ENCODE peak calls at places on chromosome 9, in seven cellular contexts. O is HepG2, Q is sigmoid colon, G is stomach, F is SK-N-SH, U is H1, V is transverse colon. M is an unnamed sample.

GRCh38 chr9:77161966-77162365 is 15.4 kb upstream of the VPS13A start:
- DNase-seq in Q (no peak), G (no peak), V (no peak), F (no peak), O (no peak), U (no peak), M (no peak)

GRCh38 chr9:131739988-131740648 is at the start of gene RAPGEF1:
- DNase-seq in V (peak), Q (peak), G (peak), F (peak), O (no peak), U (peak), M (no peak)

GRCh38 chr9:75200892-75201470 is 112.7 kb downstream of the OSTF1 start:
- DNase-seq in F (peak), O (peak), U (no peak), V (no peak), G (no peak), Q (no peak), M (no peak)

GRCh38 chr9:136326061-136326776 is 1.1 kb upstream of the GPSM1 start:
- DNase-seq in Q (no peak), O (no peak), U (peak), V (no peak), F (peak), G (no peak), M (no peak)

GRCh38 chr9:134839441-134840125 is 41.0 kb upstream of the FCN2 start:
- DNase-seq in F (peak), U (peak), Q (no peak), V (no peak), G (no peak), O (no peak), M (no peak)

GRCh38 chr9:107242073-107243063 is 40.7 kb upstream of the RAD23B start:
- DNase-seq in U (no peak), V (no peak), Q (no peak), G (no peak), O (no peak), F (no peak), M (no peak)

GRCh38 chr9:132769895-132770774 is 99.9 kb downstream of the GTF3C4 start:
- DNase-seq in Q (peak), O (peak), G (peak), F (no peak), U (peak), V (peak), M (no peak)

GRCh38 chr9:124216474-124217176 is 41.1 kb upstream of the NEK6 start:
- DNase-seq in Q (peak), O (no peak), V (peak), U (no peak), F (no peak), G (peak), M (peak)

GRCh38 chr9:5971740-5972139 is 43.7 kb downstream of the RANBP6 start:
- DNase-seq in V (no peak), U (no peak), O (no peak), Q (no peak), F (no peak), G (no peak), M (no peak)

GRCh38 chr9:137550241-137550621 is at the start of gene PNPLA7:
- DNase-seq in G (peak), F (peak), O (peak), V (peak), U (peak), Q (peak), M (peak)

GRCh38 chr9:17470015-17470414 is 108.9 kb upstream of the SH3GL2 start:
- DNase-seq in Q (no peak), U (no peak), G (no peak), F (no peak), O (no peak), V (no peak), M (no peak)

GRCh38 chr9:77946969-77947368 is 84.6 kb downstream of the GNAQ start:
- DNase-seq in V (peak), Q (no peak), U (no peak), G (peak), O (no peak), F (no peak), M (no peak)

GRCh38 chr9:31519826-31520225 is 864.6 kb upstream of the ACO1 start:
- DNase-seq in F (no peak), U (no peak), Q (no peak), G (no peak), V (no peak), O (no peak), M (no peak)

GRCh38 chr9:70465904-70466303 is 51.4 kb upstream of the KLF9 start:
- DNase-seq in Q (no peak), U (no peak), V (no peak), O (no peak), G (no peak), F (no peak), M (no peak)

GRCh38 chr9:88218721-88219120 is 80.4 kb upstream of the SPATA31C2 start:
- DNase-seq in F (no peak), V (no peak), Q (no peak), U (no peak), O (no peak), G (no peak), M (no peak)

GRCh38 chr9:18018241-18018640 is 439.4 kb downstream of the SH3GL2 start:
- DNase-seq in U (no peak), O (no peak), F (no peak), Q (no peak), V (no peak), G (no peak), M (no peak)

GRCh38 chr9:18330736-18331335 is 143.1 kb upstream of the ADAMTSL1 start:
- DNase-seq in V (no peak), G (no peak), U (no peak), O (no peak), Q (no peak), F (no peak), M (no peak)

GRCh38 chr9:87076825-87077224 is 129.5 kb upstream of the GAS1 start:
- DNase-seq in Q (no peak), F (no peak), U (no peak), O (no peak), G (no peak), V (no peak), M (no peak)

GRCh38 chr9:116073826-116074225 is 79.8 kb upstream of the PAPPA start:
- DNase-seq in V (no peak), F (no peak), O (no peak), Q (no peak), G (no peak), U (no peak), M (no peak)

GRCh38 chr9:71734953-71735352 is 33.4 kb downstream of the CEMIP2 start:
- DNase-seq in O (no peak), V (no peak), F (no peak), U (no peak), G (no peak), Q (no peak), M (no peak)

GRCh38 chr9:99105152-99106043 is 485 bp downstream of the TGFBR1 start:
- DNase-seq in U (peak), F (peak), V (peak), G (peak), O (peak), Q (peak), M (peak)

GRCh38 chr9:136520053-136520540 is 25.8 kb downstream of the NOTCH1 start:
- DNase-seq in F (no peak), Q (no peak), U (no peak), G (no peak), O (peak), V (peak), M (no peak)

GRCh38 chr9:85182381-85182780 is 512.9 kb downstream of the NTRK2 start:
- DNase-seq in G (no peak), V (no peak), F (no peak), Q (no peak), O (no peak), U (no peak), M (no peak)

GRCh38 chr9:113541019-113541900 is 77.7 kb downstream of the RGS3 start:
- DNase-seq in F (peak), U (peak), Q (peak), V (peak), O (peak), G (peak), M (no peak)

GRCh38 chr9:117415584-117415937 is 704 bp upstream of the ASTN2 start:
- DNase-seq in Q (no peak), O (no peak), U (peak), G (no peak), V (no peak), F (peak), M (no peak)

GRCh38 chr9:83800236-83801033 is 17.1 kb downstream of the GKAP1 start:
- DNase-seq in Q (no peak), U (no peak), F (no peak), O (no peak), G (no peak), V (no peak), M (no peak)

GRCh38 chr9:76687861-76688374 is 76.3 kb upstream of the PCA3 start:
- DNase-seq in Q (no peak), O (no peak), F (no peak), G (peak), U (peak), V (no peak), M (no peak)

GRCh38 chr9:35311891-35312639 is 150.3 kb downstream of the UNC13B start:
- DNase-seq in G (no peak), U (no peak), V (no peak), O (no peak), F (no peak), Q (no peak), M (no peak)

GRCh38 chr9:77375956-77376532 is 198.7 kb downstream of the VPS13A start:
- DNase-seq in U (no peak), Q (no peak), O (no peak), G (no peak), F (no peak), V (no peak), M (no peak)

GRCh38 chr9:16100596-16101091 is 547.8 kb downstream of the CCDC171 start:
- DNase-seq in O (no peak), V (peak), G (no peak), Q (peak), U (peak), F (no peak), M (no peak)

GRCh38 chr9:93161801-93162635 is 21.9 kb upstream of the WNK2 start:
- DNase-seq in V (no peak), F (no peak), O (no peak), U (no peak), Q (no peak), G (no peak), M (no peak)

GRCh38 chr9:93134018-93134739 is at the start of gene NINJ1:
- DNase-seq in U (peak), F (peak), O (peak), Q (peak), G (peak), V (peak), M (peak)

GRCh38 chr9:7976167-7976755 is 176.7 kb upstream of the DMAC1 start:
- DNase-seq in V (peak), F (no peak), Q (no peak), O (no peak), U (no peak), G (no peak), M (no peak)

GRCh38 chr9:117205806-117206205 is 209.1 kb downstream of the ASTN2 start:
- DNase-seq in U (no peak), O (no peak), Q (no peak), G (no peak), F (no peak), V (no peak), M (no peak)

GRCh38 chr9:34510032-34510431 is 12.8 kb downstream of the ENHO start:
- DNase-seq in G (no peak), Q (peak), U (no peak), O (no peak), F (no peak), V (no peak), M (no peak)

GRCh38 chr9:14127656-14128055 is 186.3 kb downstream of the NFIB start:
- DNase-seq in U (no peak), V (no peak), G (no peak), Q (no peak), F (no peak), O (no peak), M (no peak)
- TF ChIP-seq POLR2AphosphoS5 in U (no peak), V (no peak), G (no peak), Q (no peak), F (no peak), O (no peak), M (no peak)

DNA sequence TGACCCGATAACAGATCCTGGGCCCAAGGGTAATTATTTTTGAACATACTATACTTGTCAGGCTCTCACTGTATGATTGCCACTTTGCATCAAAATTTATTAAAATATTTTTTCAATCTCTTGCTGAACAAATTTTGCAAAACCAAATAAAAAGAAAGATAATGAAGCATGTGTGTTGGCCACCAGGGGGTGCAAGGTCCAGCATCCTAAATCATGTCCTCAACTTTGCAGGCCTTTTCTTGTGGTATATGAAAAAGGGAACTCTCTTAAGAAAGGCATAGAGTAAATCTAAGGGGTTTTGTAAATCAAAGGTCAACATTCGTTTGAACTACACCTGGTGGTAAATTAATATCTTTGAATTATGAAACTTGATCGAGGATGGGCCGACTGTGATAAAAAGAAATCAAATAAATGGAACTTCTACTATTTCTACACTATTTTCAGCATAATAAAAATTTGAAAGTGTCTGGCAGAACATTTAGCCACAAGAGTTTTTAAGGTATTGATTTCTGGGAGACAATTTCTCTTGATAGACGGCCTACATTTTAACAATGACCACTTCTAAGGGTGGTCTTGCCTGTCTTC is 676.5 kb downstream of the DMRTA1 start:
- DNase-seq in G (no peak), O (peak), V (peak), Q (no peak), F (peak), U (peak), M (no peak)
- H3K27ac ChIP-seq in G (no peak), O (no peak), V (no peak), Q (no peak), F (no peak), U (no peak), M (no peak)

DNA sequence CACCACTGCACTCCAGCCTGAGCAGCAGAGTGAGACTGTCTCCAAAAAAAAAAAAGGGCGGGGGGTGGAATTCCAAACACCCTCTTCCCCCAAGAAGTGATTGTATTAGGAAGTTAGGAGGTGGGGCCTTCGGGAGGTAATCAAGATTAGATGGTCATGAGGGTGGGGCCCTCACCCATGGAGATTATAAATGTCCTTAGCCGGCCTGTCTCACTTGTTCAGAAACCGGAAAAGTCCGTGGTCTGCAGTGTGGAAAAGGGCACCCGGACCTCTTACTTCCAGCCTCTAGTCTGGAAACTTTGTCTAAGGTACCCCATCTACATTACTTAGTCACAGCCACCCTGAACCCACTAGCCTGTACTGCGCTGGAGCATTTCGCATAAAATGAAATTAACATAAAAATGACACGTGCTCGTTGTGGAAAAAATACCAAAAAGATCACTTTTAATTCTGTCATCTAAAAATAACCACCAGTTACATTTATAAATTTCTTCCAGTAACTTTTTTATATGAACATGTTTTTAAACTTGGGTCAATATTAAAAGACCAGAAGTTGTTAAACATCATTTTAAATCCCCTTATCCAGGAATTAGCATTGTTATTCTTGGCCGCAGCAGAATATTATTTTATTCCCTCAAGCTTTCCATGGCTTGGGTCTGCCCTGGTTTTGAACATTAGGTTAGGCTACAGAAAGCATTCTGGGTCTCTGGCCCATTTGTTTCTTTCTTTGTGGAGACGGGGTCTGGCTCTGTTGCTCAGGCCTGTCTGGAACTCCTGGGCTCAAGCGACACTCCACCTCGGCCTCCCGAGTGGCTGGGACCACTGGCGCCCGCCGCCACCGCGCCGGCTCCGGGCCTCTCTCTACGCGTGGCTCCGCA is 1.1 kb upstream of the CKS2 start:
- DNase-seq in F (peak), V (peak), Q (no peak), U (no peak), G (no peak), O (no peak), M (no peak)
- TF ChIP-seq EP300 in F (no peak), V (no peak), Q (no peak), U (no peak), G (no peak), O (no peak), M (no peak)

GRCh38 chr9:126984969-126985368 is 70.4 kb downstream of the RALGPS1 start:
- DNase-seq in O (no peak), F (no peak), V (peak), Q (no peak), U (no peak), G (peak), M (no peak)
- TF ChIP-seq POLR2AphosphoS5 in O (no peak), F (no peak), V (no peak), Q (peak), U (no peak), G (peak), M (peak)

DNA sequence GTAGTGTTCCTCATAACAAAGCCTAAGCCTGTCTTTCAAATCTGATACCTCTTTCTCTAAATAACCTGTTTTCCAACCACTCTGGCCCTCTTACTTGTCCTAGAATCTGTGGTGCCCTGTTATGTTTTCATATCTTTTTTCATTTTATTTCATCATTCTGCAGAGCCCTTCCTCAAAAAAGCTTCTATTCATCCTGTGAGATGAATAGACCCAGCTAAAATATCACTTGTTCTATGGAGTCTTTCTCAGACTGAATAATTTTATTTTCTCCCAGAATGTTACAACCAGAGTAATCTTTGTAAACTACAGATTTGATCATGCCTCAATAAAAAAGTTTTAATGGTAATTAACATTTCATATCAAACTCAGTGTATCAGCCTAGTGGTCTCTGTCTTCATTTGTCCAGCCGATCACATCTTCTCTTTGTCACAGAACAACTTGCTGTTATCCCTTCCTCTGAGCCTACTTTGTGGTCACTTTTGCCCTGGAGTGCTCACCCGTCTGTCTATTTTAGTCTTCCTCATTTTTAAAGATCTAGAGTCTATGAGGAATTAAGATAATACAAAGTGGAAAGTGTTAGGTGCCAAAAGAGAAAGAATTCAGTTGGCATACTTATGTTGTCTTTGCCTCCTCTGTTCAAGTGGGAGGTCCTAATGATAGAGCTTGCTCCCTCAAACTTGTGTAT is 77.8 kb downstream of the ZCCHC7 start:
- DNase-seq in U (no peak), V (no peak), Q (no peak), G (no peak), F (no peak), O (no peak), M (no peak)
- H3K27ac ChIP-seq in U (no peak), V (no peak), Q (no peak), G (no peak), F (peak), O (no peak), M (no peak)

DNA sequence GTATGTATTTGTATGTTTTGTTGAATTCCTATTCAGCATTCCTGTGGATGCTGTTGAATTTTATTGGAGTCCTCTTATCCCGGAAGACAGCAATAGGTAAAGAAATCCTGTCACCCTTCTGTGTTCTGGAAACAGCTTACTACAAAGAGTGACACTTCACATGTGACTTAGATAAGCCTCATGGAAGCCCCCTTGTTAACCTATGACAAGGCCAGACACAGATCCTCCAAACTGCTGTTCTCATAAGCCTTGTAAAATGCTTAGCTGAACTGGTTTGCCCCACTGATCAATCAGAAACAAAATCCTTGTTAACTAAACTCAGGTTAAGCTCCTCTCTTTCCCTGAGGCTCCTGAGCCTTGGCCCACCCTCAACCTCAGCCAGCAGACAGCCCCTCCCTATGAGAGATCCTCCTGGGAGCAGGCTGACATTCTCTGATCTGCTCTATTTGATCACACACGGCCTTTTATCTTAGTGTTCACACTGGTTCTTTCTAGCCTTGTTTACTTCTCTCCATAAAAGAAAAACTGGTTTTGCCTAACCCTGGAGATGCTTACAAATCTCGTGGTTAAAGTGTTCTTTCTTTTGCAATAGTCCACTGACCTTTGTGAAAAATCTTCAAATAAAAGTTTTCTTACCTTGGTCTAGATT is 29.4 kb upstream of the ATP6V1G1 start:
- DNase-seq in F (no peak), G (no peak), Q (no peak), O (peak), V (no peak), U (no peak), M (no peak)
- TF ChIP-seq EP300 in F (no peak), G (no peak), Q (no peak), O (no peak), V (no peak), U (no peak), M (no peak)

M was measured in suprapubic skin.